ENCODE peak calls at places on chromosomes 1 and 21, in seven cellular contexts. Z is cardiac muscle cell, C is upper lobe of right lung, J is mucosa of descending colon, S is fibroblast of pulmonary artery, R is heart right ventricle, D is progenitor cell of endocrine pancreas. M is an unnamed sample.

GRCh38 chr1:115671176-115672062 is 29.6 kb downstream of the VANGL1 start:
- DNase-seq in C (no peak), R (no peak), D (no peak), Z (no peak), J (peak), S (no peak), M (no peak)

GRCh38 chr1:206505702-206506375 is 1.5 kb upstream of the RASSF5 start:
- DNase-seq in Z (peak), J (no peak), D (no peak), C (peak), R (no peak), S (peak), M (no peak)

GRCh38 chr1:57218487-57219079 is 205.3 kb downstream of the DAB1 start:
- DNase-seq in Z (peak), D (no peak), R (no peak), J (no peak), S (no peak), C (no peak), M (no peak)

GRCh38 chr1:114153621-114154145 is at the start of gene SYT6:
- DNase-seq in C (no peak), D (no peak), Z (no peak), R (no peak), S (no peak), J (no peak), M (no peak)

GRCh38 chr21:14740692-14741091 is 194.6 kb upstream of the SAMSN1 start:
- DNase-seq in D (no peak), Z (no peak), S (no peak), R (no peak), C (no peak), J (no peak), M (no peak)

GRCh38 chr21:27571706-27572105 is 604.8 kb upstream of the ADAMTS5 start:
- DNase-seq in Z (no peak), R (no peak), C (no peak), J (no peak), D (no peak), S (peak), M (no peak)

GRCh38 chr21:35020902-35021301 is 28.2 kb downstream of the RUNX1 start:
- DNase-seq in D (no peak), J (no peak), R (no peak), Z (no peak), S (no peak), C (no peak), M (no peak)

GRCh38 chr1:39822146-39822545 is 33.5 kb upstream of the BMP8B start:
- DNase-seq in S (no peak), R (no peak), J (no peak), C (no peak), D (no peak), Z (no peak), M (no peak)

GRCh38 chr1:199463521-199464127 is 563.9 kb upstream of the NR5A2 start:
- DNase-seq in C (no peak), D (no peak), Z (peak), R (no peak), J (peak), S (peak), M (peak)

GRCh38 chr1:17849216-17849615 is 94.1 kb downstream of the ACTL8 start:
- DNase-seq in S (no peak), D (no peak), R (no peak), C (no peak), J (no peak), Z (peak), M (no peak)
- TF ChIP-seq CTCF in S (peak), D (no peak), R (no peak), C (no peak), J (no peak), Z (peak), M (no peak)

DNA sequence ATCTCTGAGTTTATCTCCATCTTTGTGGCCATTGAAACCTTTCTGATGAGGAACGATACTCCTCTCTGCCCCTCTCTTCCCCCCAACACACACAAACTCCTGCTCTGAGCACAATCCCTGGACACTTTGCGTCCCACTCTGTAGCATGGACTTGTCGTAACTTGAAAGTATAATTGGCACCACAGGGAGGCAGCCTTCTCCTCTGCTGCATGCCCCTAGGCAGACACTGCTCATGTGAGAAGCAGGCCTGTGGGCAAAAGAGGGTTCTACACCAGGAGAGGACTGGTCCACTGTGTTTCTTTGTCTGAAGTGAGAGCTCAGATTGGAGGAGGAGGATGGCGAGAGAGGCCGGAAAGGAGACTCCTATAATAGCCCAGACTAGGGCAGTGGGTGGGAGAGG is 3.8 kb upstream of the PARS2 start:
- DNase-seq in Z (peak), J (peak), C (no peak), R (no peak), D (no peak), S (peak), M (no peak)
- TF ChIP-seq CTCF in Z (peak), J (no peak), C (no peak), R (no peak), D (no peak), S (no peak), M (no peak)

DNA sequence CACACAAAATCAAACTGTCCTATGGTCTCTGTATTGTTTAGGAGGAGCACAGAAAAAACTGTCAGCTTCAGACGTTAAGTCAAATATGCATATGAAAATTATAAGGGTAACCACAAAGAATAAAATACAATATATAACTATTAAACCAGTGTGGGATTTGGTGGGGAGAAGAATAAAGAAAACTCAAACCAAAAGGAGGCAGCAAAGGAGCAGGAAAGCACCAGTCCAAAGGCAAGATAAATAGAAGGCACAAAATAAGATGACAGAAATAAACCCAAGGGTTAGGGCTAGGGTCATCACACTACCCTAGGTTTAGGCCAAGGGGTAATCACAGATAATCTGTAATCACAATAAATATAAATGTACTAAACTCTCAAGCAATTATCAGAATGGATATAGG is 32.8 kb downstream of the DLGAP3 start:
- DNase-seq in R (no peak), J (no peak), D (no peak), S (peak), Z (no peak), C (no peak), M (no peak)
- TF ChIP-seq CTCF in R (no peak), J (no peak), D (no peak), S (peak), Z (no peak), C (no peak), M (no peak)

GRCh38 chr1:18681423-18681835 is 50.8 kb downstream of the PAX7 start:
- DNase-seq in D (no peak), J (peak), C (no peak), R (no peak), S (peak), Z (peak), M (peak)
- TF ChIP-seq CTCF in D (peak), J (peak), C (peak), R (peak), S (peak), Z (peak), M (peak)

GRCh38 chr1:102566182-102566581 is 542.1 kb downstream of the COL11A1 start:
- DNase-seq in R (no peak), J (no peak), D (no peak), S (peak), C (no peak), Z (no peak), M (no peak)
- TF ChIP-seq CTCF in R (no peak), J (no peak), D (no peak), S (no peak), C (no peak), Z (no peak), M (no peak)

DNA sequence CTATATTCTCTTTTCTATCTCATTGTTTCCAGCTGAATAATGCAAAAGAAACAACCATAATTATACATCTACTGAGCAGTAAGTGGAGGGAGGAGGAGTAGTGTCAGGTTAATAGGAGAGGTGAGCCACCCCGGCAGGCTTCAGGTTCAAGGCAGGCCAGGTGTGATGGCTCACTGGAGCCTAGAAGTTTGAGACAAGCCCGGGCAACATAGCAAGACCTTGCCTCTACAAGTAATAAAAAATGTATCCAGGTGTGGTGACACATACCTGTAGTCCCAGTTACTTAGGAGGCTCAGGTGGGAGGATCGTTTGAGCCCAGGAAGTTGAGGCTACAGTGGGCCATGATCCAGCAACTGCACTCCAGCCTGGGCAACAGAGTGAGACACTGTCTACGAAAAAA is 1.9 kb upstream of the DIP2A start:
- DNase-seq in R (no peak), C (no peak), D (no peak), Z (no peak), S (no peak), J (no peak), M (no peak)
- TF ChIP-seq CTCF in R (no peak), C (no peak), D (no peak), Z (no peak), S (no peak), J (no peak), M (no peak)

M was measured in GM10248.